ENCODE peak calls at places on chromosomes 5 and 9, in eight cellular contexts. A, G, X, Q, N, R, D and J are unnamed samples.

GRCh38 chr5:31728039-31728438 is 89.1 kb downstream of the PDZD2 start:
- DNase-seq in A (no peak), G (no peak), Q (no peak), D (no peak), X (no peak), R (no peak), N (no peak), J (no peak)

GRCh38 chr9:78745996-78746395 is 449.1 kb downstream of the PSAT1 start:
- DNase-seq in A (peak; percentile 19), G (no peak), N (no peak), Q (no peak), D (peak; percentile 34), X (no peak), R (no peak), J (no peak)

GRCh38 chr5:378301-378891 is 56.9 kb downstream of the AHRR start:
- DNase-seq in Q (no peak), R (peak; percentile 39), X (no peak), N (no peak), D (no peak), G (no peak), A (peak; percentile 20), J (no peak)

GRCh38 chr5:173303878-173304590 is 24.2 kb downstream of the STC2 start:
- DNase-seq in G (peak; percentile 58), X (peak; percentile 83), N (no peak), Q (no peak), R (no peak), A (peak; percentile 83), D (peak; percentile 37), J (peak; percentile 69)

GRCh38 chr9:12815895-12816294 is 41.1 kb downstream of the LURAP1L start:
- DNase-seq in G (no peak), D (peak; percentile 90), X (no peak), N (no peak), R (no peak), A (peak; percentile 58), Q (no peak), J (no peak)

GRCh38 chr5:8550921-8551320 is 682.0 kb downstream of the MTRR start:
- DNase-seq in G (no peak), X (no peak), Q (no peak), D (no peak), A (no peak), R (no peak), N (no peak), J (no peak)

GRCh38 chr5:88939300-88939699 is 56.3 kb upstream of the MEF2C start:
- DNase-seq in R (no peak), G (no peak), D (no peak), A (no peak), N (no peak), Q (no peak), X (no peak), J (no peak)

GRCh38 chr5:148820778-148821395 is 5.5 kb upstream of the ADRB2 start:
- DNase-seq in D (peak; percentile 65), R (peak; percentile 60), A (peak; percentile 84), Q (no peak), G (no peak), X (peak; percentile 13), N (no peak), J (peak; percentile 64)

GRCh38 chr5:65142511-65143011 is 339.2 kb downstream of the ADAMTS6 start:
- DNase-seq in N (no peak), D (peak; percentile 31), R (no peak), A (peak; percentile 37), Q (no peak), G (peak; percentile 22), X (no peak), J (peak; percentile 77)

GRCh38 chr9:71737455-71737854 is 30.9 kb downstream of the CEMIP2 start:
- DNase-seq in N (no peak), Q (peak; percentile 67), A (peak; percentile 57), D (peak; percentile 36), G (no peak), R (no peak), X (no peak), J (no peak)

GRCh38 chr9:137772281-137772873 is 105.2 kb upstream of the CACNA1B start:
- DNase-seq in A (no peak), D (no peak), X (no peak), N (no peak), G (no peak), Q (no peak), R (no peak), J (no peak)

GRCh38 chr5:84379749-84380148 is 4.9 kb downstream of the EDIL3 start:
- DNase-seq in X (no peak), D (peak; percentile 54), R (no peak), N (no peak), A (peak; percentile 10), G (no peak), Q (no peak), J (no peak)

GRCh38 chr9:136496801-136497620 is 14.2 kb upstream of the SEC16A start:
- DNase-seq in X (no peak), G (no peak), Q (no peak), R (no peak), D (no peak), A (no peak), N (no peak), J (no peak)

GRCh38 chr5:32089146-32090000 is 84.7 kb downstream of the GOLPH3 start:
- DNase-seq in X (no peak), Q (no peak), N (no peak), G (no peak), D (no peak), R (no peak), A (no peak), J (no peak)

GRCh38 chr5:135155616-135156214 is 121.7 kb upstream of the PITX1 start:
- DNase-seq in G (no peak), X (no peak), N (no peak), D (no peak), R (no peak), Q (no peak), A (no peak), J (peak; percentile 28)

GRCh38 chr5:172678902-172679301 is 37.8 kb downstream of the NEURL1B start:
- DNase-seq in A (no peak), G (peak; percentile 53), N (peak; percentile 92), X (no peak), R (no peak), Q (peak; percentile 63), D (no peak), J (no peak)

GRCh38 chr5:93894471-93895354 is 153.3 kb upstream of the POU5F2 start:
- DNase-seq in Q (no peak), G (peak; percentile 6), A (no peak), X (no peak), N (no peak), D (peak; percentile 44), R (no peak), J (no peak)

GRCh38 chr5:7053125-7053524 is 339.9 kb downstream of the TENT4A start:
- DNase-seq in D (no peak), A (no peak), R (no peak), Q (no peak), G (no peak), N (no peak), X (no peak), J (no peak)

DNA sequence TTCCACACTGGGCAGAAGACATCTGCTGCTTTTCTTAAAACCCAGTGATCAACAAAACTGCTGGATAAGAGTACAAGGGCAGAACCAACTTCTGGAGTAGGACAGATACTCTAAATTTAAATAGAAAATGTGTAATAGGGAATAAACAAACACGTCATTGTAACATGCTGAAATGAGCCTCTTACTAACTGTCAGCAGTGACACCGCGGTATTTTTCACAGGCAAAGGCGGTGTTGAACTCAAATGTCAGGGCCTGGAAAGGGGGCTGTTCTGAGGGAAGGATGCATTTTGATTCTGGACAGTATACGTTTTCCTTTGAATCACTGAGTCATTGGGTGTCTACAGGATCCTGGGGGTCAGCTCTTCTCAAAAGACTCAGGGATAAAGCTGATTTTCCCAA is 73.5 kb downstream of the OTULIN start:
- DNase-seq in G (no peak), N (no peak), X (no peak), D (no peak), A (no peak), R (no peak), Q (no peak), J (no peak)
- H3K4me1 ChIP-seq in G (no peaks in the 10 kb centered on the region), N (peaks cover 20% of the 10 kb centered on the region), X (peaks cover 7% of the 10 kb centered on the region), D (no peaks in the 10 kb centered on the region), A (peaks cover 20% of the 10 kb centered on the region), R (no peaks in the 10 kb centered on the region), Q (no peaks in the 10 kb centered on the region), J (no peaks in the 10 kb centered on the region)

DNA sequence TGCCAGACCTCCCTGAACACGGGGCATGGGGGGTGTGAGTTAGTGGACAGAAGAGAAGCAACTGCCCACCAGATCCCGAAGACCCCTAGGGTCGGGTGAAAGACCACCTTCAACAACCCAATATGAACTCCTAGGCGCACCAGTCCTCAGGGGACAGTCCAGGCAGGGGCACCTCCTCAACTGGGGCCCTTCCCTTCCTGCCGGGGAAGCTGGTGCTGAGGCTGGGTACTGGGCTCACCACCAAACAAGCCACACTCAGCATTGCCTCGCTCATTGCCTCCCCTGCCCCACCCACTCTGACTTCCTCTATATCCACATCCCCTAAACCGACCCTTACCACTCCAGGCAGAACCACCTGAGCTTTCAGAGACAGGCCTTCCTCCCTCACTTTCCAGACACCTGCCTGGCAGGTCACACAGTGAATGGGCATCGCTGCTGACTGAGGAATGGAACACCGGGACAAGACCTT is 42.5 kb downstream of the SEMA4D start:
- DNase-seq in A (no peak), G (no peak), X (no peak), Q (no peak), R (peak; percentile 78), N (no peak), D (no peak), J (no peak)
- H3K4me1 ChIP-seq in A (no peaks in the 10 kb centered on the region), G (no peaks in the 10 kb centered on the region), X (no peaks in the 10 kb centered on the region), Q (peaks cover 23% of the 10 kb centered on the region), R (peaks cover 11% of the 10 kb centered on the region), N (no peaks in the 10 kb centered on the region), D (no peaks in the 10 kb centered on the region), J (no peaks in the 10 kb centered on the region)

DNA sequence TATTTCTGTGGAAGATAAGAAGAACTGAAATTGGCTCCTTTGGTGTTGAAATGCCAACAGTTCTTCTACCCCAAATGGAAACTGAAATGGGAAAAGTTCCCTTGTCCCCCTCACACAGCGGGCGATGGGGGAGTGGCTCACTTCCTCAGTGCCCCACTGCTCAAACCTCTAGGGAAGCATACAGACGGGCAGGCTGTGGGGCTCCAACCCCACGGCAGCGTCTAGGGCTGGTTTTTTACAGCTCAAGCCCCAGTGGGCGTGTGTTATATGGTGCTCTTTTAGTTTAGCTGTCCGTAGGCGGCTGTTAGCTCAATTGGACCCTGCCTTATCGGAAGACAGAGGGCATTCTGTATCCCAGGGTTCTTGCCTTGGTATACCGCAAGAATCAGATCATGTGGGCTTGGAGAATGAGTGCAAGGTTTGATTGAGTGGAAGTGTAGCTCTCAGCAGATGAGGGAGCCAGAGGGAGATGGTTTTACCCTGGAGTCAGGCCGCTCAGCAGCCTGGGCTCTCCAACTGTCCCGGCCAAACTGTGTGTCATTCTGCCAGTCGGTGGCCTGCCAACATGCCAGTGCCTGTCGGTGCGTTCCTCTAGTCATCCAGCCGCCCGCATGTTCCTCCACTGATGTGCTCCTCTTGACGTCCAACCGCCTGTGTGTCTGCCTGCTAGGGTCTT is 166.4 kb upstream of the ZNF608 start:
- DNase-seq in A (no peak), G (no peak), Q (no peak), X (no peak), D (no peak), N (peak; percentile 34), R (no peak), J (no peak)
- H3K4me1 ChIP-seq in A (no peaks in the 10 kb centered on the region), G (peaks cover 16% of the 10 kb centered on the region), Q (peaks cover 19% of the 10 kb centered on the region), X (peaks cover 13% of the 10 kb centered on the region), D (no peaks in the 10 kb centered on the region), N (peaks cover 19% of the 10 kb centered on the region), R (no peaks in the 10 kb centered on the region), J (no peaks in the 10 kb centered on the region)

DNA sequence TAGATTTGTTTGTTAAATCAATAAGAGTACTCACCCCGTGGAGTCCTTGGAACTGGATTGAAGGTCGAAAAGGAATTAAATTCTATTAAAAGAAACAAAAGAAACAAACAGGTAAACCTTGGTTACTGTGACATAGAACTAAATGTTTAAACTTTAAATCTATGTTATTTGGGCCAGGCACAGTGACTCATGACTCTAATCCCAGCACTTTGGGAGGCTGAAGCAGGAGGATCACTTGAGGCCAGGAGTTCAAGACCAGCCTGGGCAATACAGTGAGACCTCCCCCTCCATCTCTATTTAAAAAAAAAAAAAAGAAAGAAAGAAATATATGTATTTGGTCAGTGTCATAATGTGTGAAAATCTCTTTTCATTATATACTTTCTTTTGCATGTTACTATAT is 18.7 kb downstream of the ELL2 start:
- DNase-seq in D (no peak), X (no peak), N (no peak), A (no peak), Q (no peak), G (no peak), R (no peak), J (no peak)
- H3K4me1 ChIP-seq in D (peaks cover 3% of the 10 kb centered on the region), X (peaks cover 86% of the 10 kb centered on the region), N (peaks cover 6% of the 10 kb centered on the region), A (no peaks in the 10 kb centered on the region), Q (peaks cover 98% of the 10 kb centered on the region), G (peaks cover 5% of the 10 kb centered on the region), R (no peaks in the 10 kb centered on the region), J (no peaks in the 10 kb centered on the region)